ENCODE peak calls at places on chromosomes 13 and 19, in ten cellular contexts. Y is PC-9; K is CD8-positive, alpha-beta T cell; T is effector memory CD4-positive, alpha-beta T cell; C is ecto neural progenitor cell; P is RWPE1; U is hippocampal formation; V is GM23338; W is ELR; L is psoas muscle. A is an unnamed sample.

GRCh38 chr13:25217023-25217909 is 45.2 kb upstream of the AMER2 start:
- DNase-seq in Y (no peak), K (no peak), T (no peak), C (no peak), P (peak), U (no peak), V (no peak), W (peak), L (no peak), A (no peak)

GRCh38 chr13:99285432-99286182 is 21.6 kb downstream of the GPR183 start:
- DNase-seq in Y (no peak), K (no peak), T (no peak), C (no peak), P (no peak), U (no peak), V (no peak), W (no peak), L (no peak), A (no peak)

GRCh38 chr13:39417131-39417530 is 185.9 kb downstream of the LHFPL6 start:
- DNase-seq in Y (no peak), K (no peak), T (no peak), C (peak), P (no peak), U (peak), V (peak), W (peak), L (no peak), A (no peak)

GRCh38 chr13:99657848-99658265 is 156.6 kb downstream of the TM9SF2 start:
- DNase-seq in Y (no peak), K (peak), T (peak), C (peak), P (no peak), U (no peak), V (peak), W (no peak), L (peak), A (no peak)

GRCh38 chr13:64154514-64154913 is 2738.9 kb upstream of the PCDH20 start:
- DNase-seq in Y (no peak), K (no peak), T (no peak), C (no peak), P (no peak), U (no peak), V (peak), W (peak), L (no peak), A (no peak)

GRCh38 chr19:5432687-5433086 is 22.5 kb upstream of the ZNRF4 start:
- DNase-seq in Y (no peak), K (no peak), T (no peak), C (no peak), P (no peak), U (no peak), V (no peak), W (no peak), L (no peak), A (no peak)

GRCh38 chr13:74250738-74251190 is 116.6 kb upstream of the KLF12 start:
- DNase-seq in Y (no peak), K (no peak), T (no peak), C (no peak), P (peak), U (no peak), V (no peak), W (peak), L (no peak), A (no peak)

GRCh38 chr19:30784850-30785459 is 412.8 kb downstream of the ZNF536 start:
- DNase-seq in Y (peak), K (peak), T (peak), C (peak), P (no peak), U (no peak), V (peak), W (peak), L (peak), A (peak)

GRCh38 chr19:19371056-19371455 is 34.4 kb upstream of the GATAD2A start:
- DNase-seq in Y (peak), K (no peak), T (no peak), C (no peak), P (peak), U (no peak), V (no peak), W (peak), L (no peak), A (peak)

GRCh38 chr13:62119739-62120700 is 704.4 kb upstream of the PCDH20 start:
- DNase-seq in Y (no peak), K (no peak), T (no peak), C (no peak), P (peak), U (peak), V (peak), W (peak), L (no peak), A (no peak)

GRCh38 chr13:98004107-98004506 is 50.6 kb downstream of the IPO5 start:
- DNase-seq in Y (no peak), K (no peak), T (no peak), C (no peak), P (no peak), U (no peak), V (no peak), W (peak), L (no peak), A (no peak)